ENCODE peak calls at places on chromosomes 13 and 19, in five cellular contexts. A, B, K, Z and P are unnamed samples.

GRCh38 chr19:45597425-45598111 is 4.4 kb downstream of the GPR4 start:
- DNase-seq in Z (no peak), K (no peak), A (no peak), B (no peak), P (no peak)

GRCh38 chr19:41353466-41354342 is at the start of gene TGFB1:
- DNase-seq in Z (peak; percentile 55), A (peak; percentile 87), K (peak; percentile 92), B (peak; percentile 78), P (peak; percentile 64)

GRCh38 chr19:33702606-33703437 is 81.1 kb downstream of the CHST8 start:
- DNase-seq in K (no peak), B (no peak), Z (no peak), A (no peak), P (no peak)

GRCh38 chr13:80189889-80190597 is 150.9 kb downstream of the SPRY2 start:
- DNase-seq in A (no peak), Z (no peak), K (no peak), B (no peak), P (no peak)

GRCh38 chr19:33514885-33515485 is 6.6 kb downstream of the PEPD start:
- DNase-seq in A (peak; percentile 32), K (no peak), Z (no peak), B (no peak), P (no peak)

GRCh38 chr19:44904426-44904994 is 1.1 kb upstream of the APOE start:
- DNase-seq in B (peak; percentile 67), A (no peak), K (peak; percentile 31), Z (no peak), P (no peak)

GRCh38 chr19:49949735-49950589 is 11.0 kb downstream of the SIGLEC11 start:
- DNase-seq in B (no peak), K (no peak), A (no peak), Z (no peak), P (no peak)

GRCh38 chr19:3470500-3471128 is 9.7 kb downstream of the SMIM24 start:
- DNase-seq in B (no peak), Z (no peak), K (no peak), A (no peak), P (no peak)

GRCh38 chr13:26468203-26468602 is 89.3 kb upstream of the WASF3 start:
- DNase-seq in Z (no peak), K (no peak), A (no peak), B (no peak), P (no peak)

GRCh38 chr13:21420706-21421105 is 38.4 kb downstream of the ZDHHC20 start:
- DNase-seq in B (no peak), Z (no peak), K (peak; percentile 17), A (peak; percentile 58), P (no peak)

GRCh38 chr13:50527612-50528509 is 315.6 kb downstream of the DLEU7 start:
- DNase-seq in B (no peak), K (no peak), Z (no peak), A (no peak), P (no peak)

GRCh38 chr13:45393941-45394570 is 24.1 kb downstream of the SLC25A30 start:
- DNase-seq in K (peak; percentile 74), B (peak; percentile 63), A (peak; percentile 54), Z (no peak), P (no peak)

GRCh38 chr19:21439372-21439771 is 42.4 kb downstream of the ZNF493 start:
- DNase-seq in B (no peak), K (peak; percentile 19), A (no peak), Z (no peak), P (no peak)

GRCh38 chr19:12364391-12365093 is 941 bp downstream of the ZNF442 start:
- DNase-seq in Z (no peak), B (peak; percentile 15), K (peak; percentile 33), A (peak; percentile 4), P (peak; percentile 23)

GRCh38 chr13:98439136-98439828 is 137.6 kb downstream of the STK24 start:
- DNase-seq in Z (no peak), K (no peak), A (no peak), B (no peak), P (no peak)
- TF ChIP-seq CTCF in Z (no peak), K (no peak), A (no peak), B (no peak), P (no peak)

GRCh38 chr13:98827449-98827848 is 75.0 kb upstream of the SLC15A1 start:
- DNase-seq in A (no peak), Z (no peak), B (peak; percentile 56), K (no peak), P (no peak)
- TF ChIP-seq CTCF in A (no peak), Z (no peak), B (no peak), K (peak; percentile 6), P (no peak)

GRCh38 chr13:98796191-98796590 is 43.7 kb upstream of the SLC15A1 start:
- DNase-seq in Z (no peak), B (no peak), A (no peak), K (no peak), P (no peak)
- TF ChIP-seq CTCF in Z (no peak), B (no peak), A (no peak), K (no peak), P (no peak)

GRCh38 chr13:111461445-111462149 is 141.2 kb downstream of the TEX29 start:
- DNase-seq in Z (no peak), A (no peak), K (no peak), B (no peak), P (no peak)

GRCh38 chr13:111462221-111462764 is 141.9 kb downstream of the TEX29 start:
- DNase-seq in A (no peak), K (no peak), Z (no peak), B (no peak), P (no peak)

GRCh38 chr13:111459803-111460547 is 139.5 kb downstream of the TEX29 start:
- DNase-seq in K (no peak), Z (no peak), A (no peak), B (no peak), P (no peak)

GRCh38 chr13:111458739-111459138 is 138.3 kb downstream of the TEX29 start:
- DNase-seq in A (no peak), B (no peak), K (no peak), Z (no peak), P (no peak)

GRCh38 chr13:111460548-111461444 is 140.4 kb downstream of the TEX29 start:
- DNase-seq in A (peak; percentile 47), K (peak; percentile 68), B (peak; percentile 56), Z (no peak), P (no peak)
- TF ChIP-seq CTCF in A (peak; percentile 45), K (peak; percentile 54), B (no peak), Z (no peak), P (no peak)

GRCh38 chr19:14096272-14096992 is 5.9 kb upstream of the SAMD1 start:
- DNase-seq in Z (no peak), A (no peak), K (no peak), B (no peak), P (no peak)
- TF ChIP-seq CTCF in Z (no peak), A (peak; percentile 2), K (no peak), B (no peak), P (no peak)

GRCh38 chr13:31797154-31797775 is 57.9 kb downstream of the RXFP2 start:
- DNase-seq in K (peak; percentile 57), A (peak; percentile 55), B (no peak), Z (no peak), P (no peak)
- TF ChIP-seq CTCF in K (peak; percentile 60), A (peak; percentile 69), B (no peak), Z (no peak), P (no peak)